ENCODE peak calls at places on chromosomes 6 and 20, in five cellular contexts. X is OCI-LY7, K is IMR-90, N is neural progenitor cell, J is Karpas-422. E is an unnamed sample. For H3K9me3, the result is how much of the 10 kb centered on the place peaks cover.

GRCh38 chr6:16687045-16687444 is 74.2 kb downstream of the ATXN1 start:
- DNase-seq in N (no peak), K (no peak), X (no peak), J (no peak), E (no peak)

GRCh38 chr6:130677312-130677711 is 149.9 kb upstream of the SMLR1 start:
- DNase-seq in X (no peak), K (no peak), J (no peak), N (no peak), E (no peak)

GRCh38 chr6:3805448-3806123 is 43.6 kb upstream of the FAM50B start:
- DNase-seq in K (peak), N (no peak), X (no peak), J (no peak), E (peak)

GRCh38 chr6:109454483-109455160 is 950 bp downstream of the MICAL1 start:
- DNase-seq in X (peak), J (peak), N (no peak), K (peak), E (peak)

GRCh38 chr6:44738652-44739141 is 351.2 kb downstream of the CDC5L start:
- DNase-seq in X (no peak), N (peak), J (no peak), K (peak), E (peak)

GRCh38 chr6:142026471-142026870 is 106.3 kb upstream of the GJE1 start:
- DNase-seq in N (no peak), K (no peak), J (no peak), X (no peak), E (no peak)

GRCh38 chr20:62782149-62782892 is 14.0 kb upstream of the MRGBP start:
- DNase-seq in K (no peak), X (no peak), J (no peak), N (peak), E (peak)

GRCh38 chr6:32086661-32087573 is 22.2 kb downstream of the TNXB start:
- DNase-seq in J (no peak), X (no peak), K (peak), N (no peak), E (peak)

GRCh38 chr6:52574709-52575489 is 2.0 kb downstream of the TRAM2 start:
- DNase-seq in N (no peak), X (no peak), K (no peak), J (no peak), E (peak)

GRCh38 chr6:155880905-155881304 is 425.3 kb upstream of the NOX3 start:
- DNase-seq in N (no peak), J (no peak), X (no peak), K (peak), E (peak)

GRCh38 chr6:39804666-39805065 is 12.5 kb downstream of the DAAM2 start:
- DNase-seq in X (no peak), N (peak), J (no peak), K (peak), E (peak)

GRCh38 chr6:113489946-113490345 is 367.2 kb upstream of the MARCKS start:
- DNase-seq in N (no peak), X (no peak), K (no peak), J (no peak), E (peak)

GRCh38 chr6:157249756-157250155 is 73.6 kb downstream of the TMEM242 start:
- DNase-seq in N (no peak), J (no peak), X (no peak), K (no peak), E (no peak)

GRCh38 chr20:45283529-45284065 is 23.0 kb upstream of the RBPJL start:
- DNase-seq in N (no peak), K (no peak), X (no peak), J (no peak), E (peak)

GRCh38 chr20:63517376-63518309 is 2.9 kb upstream of the PPDPF start:
- DNase-seq in N (peak), K (no peak), J (no peak), X (no peak), E (no peak)

GRCh38 chr20:41029150-41029872 is 689 bp downstream of the TOP1 start:
- DNase-seq in N (peak), K (no peak), X (no peak), J (peak), E (peak)

GRCh38 chr20:50605136-50605535 is 86.2 kb downstream of the RIPOR3 start:
- DNase-seq in N (no peak), K (no peak), X (no peak), J (no peak), E (no peak)

GRCh38 chr20:37796121-37796520 is 102.3 kb downstream of the CTNNBL1 start:
- DNase-seq in K (no peak), X (no peak), J (no peak), N (peak), E (no peak)

GRCh38 chr6:7341989-7342742 is 29.2 kb upstream of the SSR1 start:
- DNase-seq in K (no peak), N (no peak), J (no peak), X (no peak), E (peak)

GRCh38 chr6:167572841-167573271 is 248.0 kb downstream of the TTLL2 start:
- DNase-seq in X (no peak), J (no peak), N (no peak), K (no peak), E (no peak)

GRCh38 chr20:32457476-32457986 is 99.4 kb downstream of the ASXL1 start:
- DNase-seq in X (no peak), K (peak), N (peak), J (no peak), E (peak)

GRCh38 chr6:139753198-139753861 is 378.9 kb upstream of the CITED2 start:
- DNase-seq in K (peak), J (no peak), X (no peak), N (no peak), E (peak)

GRCh38 chr20:61614311-61615100 is 362.4 kb downstream of the CDH4 start:
- DNase-seq in J (no peak), K (no peak), X (no peak), N (no peak), E (no peak)

GRCh38 chr6:166775180-166775922 is 148.3 kb upstream of the RPS6KA2 start:
- DNase-seq in N (peak), X (peak), K (peak), J (peak), E (peak)

GRCh38 chr6:43771858-43772570 is 2.0 kb downstream of the VEGFA start:
- DNase-seq in K (no peak), J (peak), X (peak), N (peak), E (peak)

GRCh38 chr6:52089758-52090348 is 2.4 kb upstream of the PKHD1 start:
- DNase-seq in K (no peak), N (no peak), J (no peak), X (no peak), E (peak)

GRCh38 chr6:156449569-156449968 is 327.6 kb upstream of the ARID1B start:
- DNase-seq in X (no peak), J (no peak), N (no peak), K (no peak), E (no peak)

GRCh38 chr6:72616406-72617015 is 5.4 kb upstream of the KCNQ5 start:
- DNase-seq in N (peak), X (peak), K (peak), J (peak), E (peak)

GRCh38 chr20:47711046-47711752 is 74.1 kb downstream of the SULF2 start:
- DNase-seq in X (no peak), N (no peak), K (no peak), J (no peak), E (no peak)

GRCh38 chr20:36064661-36065426 is 89.7 kb upstream of the EPB41L1 start:
- DNase-seq in N (peak), J (peak), X (peak), K (peak), E (peak)
- H2AFZ ChIP-seq in N (peak), J (peak), X (peak), K (peak), E (peak)

DNA sequence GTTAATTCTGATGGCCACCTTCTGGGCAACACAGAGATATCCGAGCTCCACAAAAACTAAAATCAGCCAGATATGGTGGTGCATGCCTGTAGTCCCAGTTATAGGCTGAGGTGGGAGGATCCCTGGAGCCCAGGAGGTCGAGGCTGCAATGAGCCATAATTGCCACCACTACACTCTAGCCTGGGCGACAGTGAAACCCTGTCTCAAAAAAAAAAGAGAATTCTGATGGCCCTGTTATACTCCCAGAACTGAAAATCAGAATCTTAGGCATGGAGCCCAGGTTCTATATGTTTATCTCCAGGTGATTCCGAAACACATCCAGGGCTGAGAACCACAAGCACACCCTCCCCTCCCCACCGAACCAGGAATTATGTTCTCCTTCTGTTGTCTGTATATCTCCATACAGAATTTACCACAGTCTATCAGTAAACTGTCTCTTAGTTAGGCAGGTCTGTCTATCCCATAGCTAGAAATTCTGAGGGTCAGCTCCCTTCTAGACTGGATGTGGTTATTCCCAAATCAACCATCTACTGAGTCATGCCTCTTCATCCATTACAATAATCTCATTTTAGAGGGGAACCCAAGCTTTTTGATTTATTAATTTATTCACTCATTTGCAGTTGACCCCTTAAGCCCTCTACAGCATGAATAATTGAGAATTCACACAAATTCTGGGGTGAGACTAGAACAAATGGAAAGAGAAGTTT is 24.8 kb upstream of the CCND3 start:
- DNase-seq in N (no peak), K (no peak), J (no peak), X (no peak), E (peak)
- H3K27ac ChIP-seq in N (no peak), K (no peak), J (no peak), X (no peak), E (peak)

GRCh38 chr6:107398005-107398404 is 61.4 kb downstream of the PDSS2 start:
- DNase-seq in X (no peak), N (no peak), J (no peak), K (no peak), E (no peak)
- H3K9me3 ChIP-seq in X (under half), N (under half), J (under half), K (under half), E (under half)

GRCh38 chr6:111628117-111628866 is 22.6 kb upstream of the TRAF3IP2 start:
- DNase-seq in X (no peak), J (peak), N (no peak), K (no peak), E (peak)
- H2AFZ ChIP-seq in X (no peak), J (no peak), N (peak), K (no peak), E (peak)

GRCh38 chr6:47416396-47417345 is 60.9 kb upstream of the CD2AP start:
- DNase-seq in X (no peak), J (no peak), K (no peak), N (no peak), E (no peak)

GRCh38 chr6:47414517-47415167 is 62.9 kb upstream of the CD2AP start:
- DNase-seq in J (peak), X (peak), K (peak), N (no peak), E (peak)

GRCh38 chr6:47419621-47420020 is 58.0 kb upstream of the CD2AP start:
- DNase-seq in J (no peak), N (no peak), K (no peak), X (no peak), E (peak)

GRCh38 chr6:47413752-47414516 is 63.7 kb upstream of the CD2AP start:
- DNase-seq in X (peak), K (peak), N (peak), J (peak), E (peak)
- H3K27ac ChIP-seq in X (peak), K (no peak), N (no peak), J (no peak), E (peak)

GRCh38 chr6:333379-334002 is 41.2 kb downstream of the DUSP22 start:
- DNase-seq in K (peak), X (no peak), J (no peak), N (no peak), E (peak)

GRCh38 chr6:334536-334935 is 42.2 kb downstream of the DUSP22 start:
- DNase-seq in J (no peak), K (no peak), X (no peak), N (no peak), E (no peak)

GRCh38 chr6:335572-335971 is 43.3 kb downstream of the DUSP22 start:
- DNase-seq in K (no peak), X (no peak), J (no peak), N (peak), E (no peak)

GRCh38 chr6:336159-337114 is 44.1 kb downstream of the DUSP22 start:
- DNase-seq in X (peak), J (no peak), N (no peak), K (no peak), E (no peak)

GRCh38 chr6:335146-335545 is 42.9 kb downstream of the DUSP22 start:
- DNase-seq in N (no peak), X (no peak), K (no peak), J (no peak), E (no peak)
- H3K9me3 ChIP-seq in N (under half), X (under half), K (under half), J (under half), E (under half)

DNA sequence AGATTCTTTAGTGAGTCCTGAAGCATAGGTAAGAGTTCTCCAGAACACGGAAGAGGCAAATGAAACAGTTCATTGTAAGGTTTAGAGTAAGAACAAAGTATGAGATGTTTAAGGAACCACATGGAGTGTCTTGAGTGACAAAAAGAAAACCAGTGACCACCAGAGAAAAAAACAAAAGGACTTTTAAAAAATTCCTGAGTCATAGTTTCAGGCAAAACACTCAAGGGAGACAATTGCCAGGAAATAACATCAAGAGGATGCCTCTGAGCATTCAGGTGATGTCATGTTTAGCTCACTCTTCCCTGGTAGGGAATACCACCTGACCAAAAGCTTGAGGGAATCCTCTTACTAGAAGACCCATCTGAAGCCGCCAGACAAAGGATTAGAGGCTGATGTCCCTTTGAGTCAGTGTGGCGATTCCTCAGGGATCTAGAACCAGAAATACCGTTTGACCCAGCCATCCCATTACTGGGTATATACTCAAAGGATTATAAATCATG is 110.3 kb downstream of the COL19A1 start:
- DNase-seq in J (no peak), X (no peak), N (no peak), K (no peak), E (no peak)
- H2AFZ ChIP-seq in J (no peak), X (no peak), N (no peak), K (no peak), E (no peak)